ENCODE peak calls at places on chromosomes 3 and 15, in six cellular contexts. O is GM23338, V is transverse colon, K is endothelial cell of umbilical vein, B is GM12878, Y is HCT116. J is an unnamed sample. For H3K4me1, the result is how much of the 10 kb centered on the place peaks cover.

GRCh38 chr3:144556392-144556791 is 584.8 kb downstream of the DIPK2A start:
- DNase-seq in O (no peak), V (no peak), K (no peak), B (peak), Y (no peak), J (no peak)

GRCh38 chr3:48273594-48274211 is 32.8 kb downstream of the ZNF589 start:
- DNase-seq in O (peak), V (peak), K (peak), B (peak), Y (peak), J (peak)

GRCh38 chr3:31504230-31504629 is 28.5 kb upstream of the STT3B start:
- DNase-seq in O (no peak), V (no peak), K (no peak), B (no peak), Y (no peak), J (no peak)

GRCh38 chr3:21330293-21330692 is 420.7 kb downstream of the ZNF385D start:
- DNase-seq in O (no peak), V (no peak), K (no peak), B (peak), Y (no peak), J (no peak)

GRCh38 chr3:49454457-49454856 is 15.6 kb upstream of the DAG1 start:
- DNase-seq in O (peak), V (no peak), K (no peak), B (no peak), Y (peak), J (no peak)

GRCh38 chr15:29449136-29449535 is 179.5 kb upstream of the NSMCE3 start:
- DNase-seq in O (peak), V (no peak), K (no peak), B (no peak), Y (no peak), J (no peak)

GRCh38 chr15:22257668-22258401 is 177.5 kb downstream of the OR4M2 start:
- DNase-seq in O (no peak), V (no peak), K (no peak), B (no peak), Y (no peak), J (no peak)

GRCh38 chr3:159733194-159733860 is 255.3 kb upstream of the IL12A start:
- DNase-seq in O (no peak), V (no peak), K (no peak), B (no peak), Y (no peak), J (no peak)

GRCh38 chr3:30167511-30168135 is 438.8 kb upstream of the TGFBR2 start:
- DNase-seq in O (no peak), V (no peak), K (peak), B (no peak), Y (peak), J (no peak)

GRCh38 chr15:76289582-76289981 is 21.7 kb downstream of the ETFA start:
- DNase-seq in O (no peak), V (no peak), K (no peak), B (no peak), Y (no peak), J (no peak)

GRCh38 chr3:38131621-38132369 is 5.1 kb downstream of the ACAA1 start:
- DNase-seq in O (peak), V (peak), K (peak), B (no peak), Y (no peak), J (no peak)

GRCh38 chr15:70834999-70835398 is 19.0 kb downstream of the LARP6 start:
- DNase-seq in O (no peak), V (no peak), K (no peak), B (no peak), Y (no peak), J (no peak)

GRCh38 chr3:128383316-128384235 is 83.1 kb downstream of the DNAJB8 start:
- DNase-seq in O (no peak), V (peak), K (peak), B (no peak), Y (peak), J (peak)

GRCh38 chr3:64161481-64161952 is 63.7 kb downstream of the PRICKLE2 start:
- DNase-seq in O (peak), V (no peak), K (no peak), B (no peak), Y (no peak), J (no peak)

GRCh38 chr3:88188436-88188835 is 38.7 kb downstream of the C3orf38 start:
- DNase-seq in O (no peak), V (no peak), K (no peak), B (no peak), Y (no peak), J (no peak)

GRCh38 chr3:117264204-117264994 is 554.8 kb downstream of the TUSC7 start:
- DNase-seq in O (no peak), V (no peak), K (peak), B (no peak), Y (no peak), J (no peak)

GRCh38 chr3:111737712-111738097 is 121.4 kb upstream of the PHLDB2 start:
- DNase-seq in O (no peak), V (peak), K (no peak), B (no peak), Y (no peak), J (no peak)

GRCh38 chr15:40871749-40872617 is 2.1 kb downstream of the RHOV start:
- DNase-seq in O (peak), V (peak), K (no peak), B (peak), Y (no peak), J (no peak)

GRCh38 chr3:9291991-9292390 is 42.5 kb upstream of the SRGAP3 start:
- DNase-seq in O (peak), V (no peak), K (no peak), B (no peak), Y (no peak), J (no peak)

GRCh38 chr15:45435124-45435903 is 57.0 kb upstream of the GATM start:
- DNase-seq in O (no peak), V (peak), K (no peak), B (no peak), Y (no peak), J (no peak)

GRCh38 chr15:25169318-25169717 is 214.5 kb downstream of the SNRPN start:
- DNase-seq in O (no peak), V (no peak), K (no peak), B (no peak), Y (no peak), J (no peak)

GRCh38 chr15:75309711-75310110 is 26.2 kb upstream of the COMMD4 start:
- DNase-seq in O (no peak), V (no peak), K (no peak), B (no peak), Y (no peak), J (no peak)

GRCh38 chr3:148246286-148246685 is 451.4 kb upstream of the AGTR1 start:
- DNase-seq in O (no peak), V (no peak), K (no peak), B (no peak), Y (no peak), J (no peak)

GRCh38 chr3:166902374-166902773 is 477.7 kb downstream of the ZBBX start:
- DNase-seq in O (no peak), V (no peak), K (no peak), B (no peak), Y (no peak), J (no peak)

GRCh38 chr3:68876112-68876713 is 56.1 kb downstream of the TAFA4 start:
- DNase-seq in O (peak), V (no peak), K (peak), B (peak), Y (peak), J (peak)

GRCh38 chr3:107861904-107862303 is 228.9 kb downstream of the CD47 start:
- DNase-seq in O (no peak), V (no peak), K (no peak), B (peak), Y (no peak), J (no peak)

GRCh38 chr3:129370248-129370964 is 58.0 kb downstream of the EFCAB12 start:
- DNase-seq in O (no peak), V (no peak), K (no peak), B (no peak), Y (no peak), J (no peak)

GRCh38 chr3:27666277-27666676 is 55.8 kb downstream of the EOMES start:
- DNase-seq in O (peak), V (no peak), K (no peak), B (no peak), Y (no peak), J (no peak)

GRCh38 chr3:129054605-129055104 is 5.9 kb upstream of the GP9 start:
- DNase-seq in O (no peak), V (no peak), K (peak), B (no peak), Y (no peak), J (no peak)

GRCh38 chr3:13550791-13551360 is 2.0 kb downstream of the FBLN2 start:
- DNase-seq in O (no peak), V (no peak), K (peak), B (no peak), Y (no peak), J (no peak)

GRCh38 chr3:46984591-46985459 is 5.4 kb downstream of the NBEAL2 start:
- DNase-seq in O (no peak), V (no peak), K (no peak), B (no peak), Y (no peak), J (no peak)
- H3K4me1 ChIP-seq in O (under half), V (under half), K (under half), B (half or more), Y (under half), J (under half)

DNA sequence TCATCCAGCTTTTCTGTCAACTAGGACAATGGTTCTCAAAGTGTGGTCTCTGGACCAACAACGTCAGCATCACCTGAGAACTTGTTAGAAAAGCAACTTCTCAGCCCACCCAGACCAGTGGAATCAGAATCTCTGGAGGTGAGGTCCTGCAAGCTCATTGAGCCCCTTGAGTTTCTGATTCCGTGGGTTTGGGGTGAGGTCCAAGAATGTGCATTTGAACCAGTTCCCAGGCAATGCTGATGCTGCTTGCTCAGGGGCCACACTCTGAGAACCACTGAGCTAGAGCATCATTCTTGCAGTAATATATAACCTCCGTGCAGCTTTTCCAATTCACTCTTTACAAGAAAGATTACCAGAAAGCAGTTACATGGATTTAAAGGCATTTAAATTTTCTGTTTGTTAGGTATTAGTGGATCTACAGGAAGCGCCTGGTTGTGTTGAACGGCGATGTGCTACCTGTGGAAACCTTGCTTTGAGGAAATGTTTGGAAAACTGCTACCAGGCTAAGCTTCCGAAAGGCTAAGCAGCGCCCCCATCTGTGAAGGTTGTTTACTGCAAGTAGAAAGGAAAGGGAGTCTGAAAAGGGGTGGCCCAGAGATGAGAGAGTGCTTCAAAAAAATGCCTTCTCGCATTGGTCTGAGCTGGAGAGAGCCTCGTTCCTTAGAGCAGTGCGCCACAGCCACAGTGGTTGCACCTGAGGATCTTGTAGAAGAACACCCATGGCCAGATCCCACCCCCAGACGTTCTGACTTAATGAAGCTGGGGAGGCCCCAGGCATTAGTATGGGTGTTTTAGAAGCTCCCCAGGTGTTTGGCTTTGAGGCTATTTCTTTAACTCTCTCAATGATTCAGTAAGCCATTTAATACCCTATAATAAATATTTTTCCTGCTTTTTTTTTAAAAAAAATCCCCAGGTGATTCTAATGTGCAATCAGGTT is 50.0 kb downstream of the RLBP1 start:
- DNase-seq in O (peak), V (peak), K (peak), B (no peak), Y (peak), J (peak)
- H3K27ac ChIP-seq in O (no peak), V (no peak), K (no peak), B (no peak), Y (no peak), J (no peak)

GRCh38 chr3:101512521-101513418 is at the start of gene SENP7:
- DNase-seq in O (peak), V (peak), K (peak), B (peak), Y (peak), J (peak)
- TF ChIP-seq POLR2AphosphoS5 in O (peak), V (peak), K (peak), B (no peak), Y (peak), J (peak)

DNA sequence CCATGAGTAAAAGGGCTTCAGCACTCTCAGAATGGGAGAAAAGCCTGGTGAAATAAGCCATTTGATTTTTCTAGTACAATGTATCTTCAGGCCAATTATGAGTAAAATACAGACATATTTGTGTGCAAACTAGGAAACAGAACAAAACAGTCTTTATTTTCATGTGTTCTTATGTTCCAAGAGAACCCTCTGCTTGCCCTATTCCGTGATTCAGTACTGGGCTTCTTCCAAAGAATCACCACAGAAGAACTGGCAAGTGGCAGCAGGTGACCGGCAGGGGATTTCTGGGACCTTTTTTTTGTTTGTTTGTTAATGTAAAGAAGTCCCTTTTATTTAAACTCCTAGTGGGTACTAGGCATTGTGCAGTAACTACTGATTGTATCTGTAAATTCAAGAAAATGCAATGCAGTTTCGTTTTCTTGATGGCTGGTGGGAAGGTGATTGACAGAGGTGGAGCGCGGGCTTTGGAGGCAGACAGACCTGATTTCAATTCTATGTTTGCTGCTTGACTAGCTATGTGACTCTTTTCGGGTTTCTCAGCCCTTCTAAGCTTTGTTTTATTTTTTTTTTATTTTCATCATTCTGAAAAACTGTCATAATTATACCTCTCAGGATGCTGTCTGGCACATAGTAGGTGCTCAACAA is 82.4 kb downstream of the PEX5L start:
- DNase-seq in O (no peak), V (no peak), K (no peak), B (no peak), Y (no peak), J (no peak)
- H3K4me1 ChIP-seq in O (under half), V (under half), K (under half), B (under half), Y (under half), J (under half)

GRCh38 chr15:55434989-55435825 is 26.9 kb downstream of the PIERCE2 start:
- DNase-seq in O (peak), V (no peak), K (peak), B (no peak), Y (peak), J (peak)
- H3K27ac ChIP-seq in O (no peak), V (no peak), K (no peak), B (no peak), Y (no peak), J (no peak)

DNA sequence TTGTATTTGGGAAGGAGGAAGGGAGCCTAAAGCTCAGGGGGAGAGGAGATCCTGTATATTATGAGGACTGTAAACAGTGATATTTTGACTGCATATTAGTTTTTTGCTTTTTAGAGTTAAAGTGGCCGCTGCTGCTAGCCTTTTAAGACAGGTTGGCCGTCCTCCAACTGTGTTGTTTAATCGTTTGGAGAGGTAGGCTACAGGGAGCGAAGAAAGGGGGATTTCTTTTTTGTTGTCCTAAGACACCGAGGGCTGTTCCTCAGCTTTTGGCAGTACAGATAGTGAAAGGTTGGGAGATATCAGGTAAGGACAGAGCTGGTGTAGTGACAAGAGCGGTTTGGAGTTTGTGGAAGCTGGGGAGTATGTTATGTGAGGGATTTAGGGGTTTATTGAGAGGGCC is 38.2 kb upstream of the RNF7 start:
- DNase-seq in O (no peak), V (no peak), K (no peak), B (no peak), Y (no peak), J (no peak)
- TF ChIP-seq POLR2AphosphoS5 in O (no peak), V (no peak), K (no peak), B (no peak), Y (no peak), J (no peak)

GRCh38 chr3:190582667-190583066 is 68.8 kb downstream of the IL1RAP start:
- DNase-seq in O (no peak), V (no peak), K (no peak), B (no peak), Y (no peak), J (no peak)
- H3K4me1 ChIP-seq in O (under half), V (under half), K (under half), B (under half), Y (under half), J (under half)

GRCh38 chr3:172201136-172201989 is 162.0 kb downstream of the FNDC3B start:
- DNase-seq in O (no peak), V (peak), K (peak), B (no peak), Y (no peak), J (no peak)

GRCh38 chr3:172203522-172204258 is 164.3 kb downstream of the FNDC3B start:
- DNase-seq in O (no peak), V (no peak), K (no peak), B (no peak), Y (no peak), J (no peak)

GRCh38 chr3:172201990-172202318 is 162.6 kb downstream of the FNDC3B start:
- DNase-seq in O (no peak), V (no peak), K (peak), B (no peak), Y (no peak), J (no peak)

GRCh38 chr3:172202797-172203196 is 163.4 kb downstream of the FNDC3B start:
- DNase-seq in O (no peak), V (no peak), K (no peak), B (no peak), Y (no peak), J (no peak)

GRCh38 chr3:172204716-172205115 is 165.3 kb downstream of the FNDC3B start:
- DNase-seq in O (no peak), V (no peak), K (no peak), B (no peak), Y (no peak), J (no peak)
- H3K27ac ChIP-seq in O (no peak), V (peak), K (no peak), B (no peak), Y (no peak), J (peak)

GRCh38 chr15:61921093-61921492 is 139.2 kb downstream of the VPS13C start:
- DNase-seq in O (no peak), V (no peak), K (no peak), B (no peak), Y (no peak), J (no peak)
- TF ChIP-seq POLR2AphosphoS5 in O (no peak), V (no peak), K (no peak), B (no peak), Y (no peak), J (no peak)